ENCODE peak calls at places on chromosomes 7 and 10, in five cellular contexts. F, H, Y, W and K are unnamed samples.

GRCh38 chr7:111439977-111440376 is 122.3 kb downstream of the IMMP2L start:
- DNase-seq in H (no peak), Y (no peak), W (no peak), F (no peak), K (no peak)

GRCh38 chr7:5282464-5283316 is at the start of gene SLC29A4:
- DNase-seq in F (peak; percentile 25), H (no peak), Y (no peak), W (peak; percentile 39), K (peak; percentile 83)

GRCh38 chr7:73615886-73616285 is 8.4 kb downstream of the MLXIPL start:
- DNase-seq in Y (no peak), F (no peak), H (no peak), W (no peak), K (no peak)

GRCh38 chr7:2507917-2508306 is 11.7 kb upstream of the LFNG start:
- DNase-seq in Y (no peak), W (no peak), F (no peak), H (no peak), K (no peak)

GRCh38 chr10:84089162-84089561 is 50.1 kb upstream of the GHITM start:
- DNase-seq in Y (no peak), W (no peak), F (no peak), H (no peak), K (peak; percentile 30)

GRCh38 chr7:33399528-33400213 is 270.3 kb downstream of the BBS9 start:
- DNase-seq in F (no peak), H (no peak), Y (no peak), W (no peak), K (no peak)

GRCh38 chr7:36747251-36747968 is 23.1 kb upstream of the AOAH start:
- DNase-seq in Y (no peak), W (no peak), F (no peak), H (no peak), K (no peak)

GRCh38 chr10:8049874-8050560 is 4.5 kb upstream of the GATA3 start:
- DNase-seq in F (no peak), W (no peak), Y (peak; percentile 35), H (no peak), K (no peak)

GRCh38 chr7:131083781-131084180 is 243.9 kb upstream of the MKLN1 start:
- DNase-seq in W (no peak), F (no peak), H (no peak), Y (no peak), K (no peak)

GRCh38 chr7:108004220-108005142 is 1.5 kb upstream of the LAMB1 start:
- DNase-seq in H (no peak), F (peak; percentile 27), W (no peak), Y (peak; percentile 81), K (no peak)

GRCh38 chr10:122802282-122802681 is 43.4 kb downstream of the CUZD1 start:
- DNase-seq in W (no peak), Y (no peak), F (no peak), H (no peak), K (no peak)
- H3K4me3 ChIP-seq in W (no peak overlapping the region), Y (no peak overlapping the region), F (no peak overlapping the region), H (no peak overlapping the region), K (no peak overlapping the region)

DNA sequence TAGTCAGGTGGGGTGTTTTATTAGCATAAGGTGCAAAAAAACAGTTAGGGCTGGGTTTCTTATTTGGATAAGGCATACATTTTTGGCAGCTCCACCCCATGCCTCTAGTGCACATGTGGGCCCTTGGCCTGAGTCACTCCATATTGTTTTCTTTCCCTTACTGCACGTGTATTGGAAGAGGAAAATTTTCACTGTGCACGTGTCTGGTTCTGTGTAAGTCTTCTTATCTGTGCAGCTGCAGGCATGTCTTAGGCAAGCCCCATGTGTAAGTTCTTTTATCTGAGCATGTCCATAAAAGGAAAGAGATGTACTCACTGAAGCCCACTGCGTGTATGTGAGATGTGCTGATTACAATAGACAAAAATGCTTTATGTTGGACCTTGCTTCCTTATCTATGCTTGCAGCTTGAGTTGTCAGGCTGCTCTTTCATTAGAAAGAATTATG is 540.3 kb upstream of the IGFBP3 start:
- DNase-seq in H (peak; percentile 24), Y (no peak), W (no peak), F (no peak), K (no peak)
- H3K9me3 ChIP-seq in H (peaks cover 13% of the 10 kb centered on the region), Y (no peaks in the 10 kb centered on the region), W (no peaks in the 10 kb centered on the region), F (peaks cover 9% of the 10 kb centered on the region), K (peaks cover 5% of the 10 kb centered on the region)

GRCh38 chr10:123135415-123136141 is at the start of gene HMX3:
- DNase-seq in W (no peak), F (no peak), Y (peak; percentile 31), H (no peak), K (peak; percentile 52)
- H3K4me3 ChIP-seq in W (peak within 1 kb of the TSS; percentile 20), F (peak within 1 kb of the TSS; percentile 36), Y (peak within 1 kb of the TSS; percentile 58), H (peak within 1 kb of the TSS; percentile 35), K (peak within 1 kb of the TSS; percentile 23)

DNA sequence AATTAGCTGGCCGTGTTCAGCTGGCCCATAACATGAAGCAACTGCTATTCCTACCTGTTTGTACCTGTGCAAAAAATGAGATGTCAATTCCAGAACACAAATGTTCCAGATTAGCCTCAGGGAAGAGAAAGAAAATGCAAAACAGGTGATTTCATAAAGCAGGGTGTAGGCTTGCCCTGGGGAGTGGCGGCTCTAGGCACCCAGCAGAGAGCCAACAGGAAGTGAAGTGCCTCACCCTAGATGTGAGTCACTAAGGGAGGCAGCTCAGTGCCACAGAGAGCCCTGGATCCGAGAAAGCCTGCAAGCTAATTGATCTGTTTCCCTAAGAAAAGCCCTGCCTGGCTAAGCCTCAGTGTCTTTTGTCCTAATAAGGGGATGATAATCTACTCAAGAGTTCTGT is 240.0 kb downstream of the ARHGAP21 start:
- DNase-seq in H (no peak), Y (peak; percentile 91), W (no peak), F (no peak), K (no peak)
- H3K9me3 ChIP-seq in H (no peaks in the 10 kb centered on the region), Y (no peaks in the 10 kb centered on the region), W (no peaks in the 10 kb centered on the region), F (no peaks in the 10 kb centered on the region), K (no peaks in the 10 kb centered on the region)

GRCh38 chr7:99001482-99002145 is 123.3 kb downstream of the TRRAP start:
- DNase-seq in F (no peak), Y (no peak), H (no peak), W (no peak), K (no peak)
- H3K4me3 ChIP-seq in F (no peak overlapping the region), Y (no peak overlapping the region), H (no peak overlapping the region), W (no peak overlapping the region), K (no peak overlapping the region)